ENCODE peak calls at places on chromosome 15, in four cellular contexts. One of them, this sample, is unnamed.

GRCh38 chr15:84891339-84891738 is 6.9 kb downstream of the SLC28A1 start:
- DNase-seq in H1: no peak
- DNase-seq in K562: no peak
- DNase-seq in HepG2: no peak
- DNase-seq in this sample: no peak

GRCh38 chr15:72117698-72118399 is at the start of gene MYO9A:
- DNase-seq in H1: peak; percentile 98
- DNase-seq in K562: peak; percentile 98
- DNase-seq in HepG2: peak; percentile 97
- DNase-seq in this sample: peak; percentile 97

GRCh38 chr15:101169457-101170071 is 82.3 kb downstream of the CHSY1 start:
- DNase-seq in H1: no peak
- DNase-seq in K562: no peak
- DNase-seq in HepG2: no peak
- DNase-seq in this sample: no peak

GRCh38 chr15:63088532-63089245 is 33.0 kb upstream of the LACTB start:
- DNase-seq in H1: no peak
- DNase-seq in K562: no peak
- DNase-seq in HepG2: no peak
- DNase-seq in this sample: no peak

GRCh38 chr15:68795298-68795848 is 25.3 kb downstream of the ANP32A start:
- DNase-seq in H1: peak; percentile 82
- DNase-seq in K562: no peak
- DNase-seq in HepG2: no peak
- DNase-seq in this sample: no peak

GRCh38 chr15:59886476-59886875 is 117.6 kb upstream of the FOXB1 start:
- DNase-seq in H1: no peak
- DNase-seq in K562: no peak
- DNase-seq in HepG2: no peak
- DNase-seq in this sample: no peak

GRCh38 chr15:67779160-67780111 is 45.9 kb upstream of the SKOR1 start:
- DNase-seq in H1: no peak
- DNase-seq in K562: peak; percentile 44
- DNase-seq in HepG2: no peak
- DNase-seq in this sample: no peak

GRCh38 chr15:70198441-70199123 is 100.9 kb upstream of the TLE3 start:
- DNase-seq in H1: no peak
- DNase-seq in K562: no peak
- DNase-seq in HepG2: no peak
- DNase-seq in this sample: no peak

GRCh38 chr15:66456211-66456610 is 41.4 kb downstream of the SNAPC5 start:
- DNase-seq in H1: no peak
- DNase-seq in K562: no peak
- DNase-seq in HepG2: no peak
- DNase-seq in this sample: no peak

GRCh38 chr15:45254405-45255293 is 2.6 kb downstream of the SLC28A2 start:
- DNase-seq in H1: no peak
- DNase-seq in K562: no peak
- DNase-seq in HepG2: no peak
- DNase-seq in this sample: no peak

GRCh38 chr15:47991376-47991775 is 129.4 kb upstream of the SLC24A5 start:
- DNase-seq in H1: no peak
- DNase-seq in K562: no peak
- DNase-seq in HepG2: no peak
- DNase-seq in this sample: no peak

GRCh38 chr15:29046946-29047345 is 161.2 kb downstream of the APBA2 start:
- DNase-seq in H1: no peak
- DNase-seq in K562: no peak
- DNase-seq in HepG2: no peak
- DNase-seq in this sample: no peak

GRCh38 chr15:38225381-38225780 is 27.3 kb upstream of the SPRED1 start:
- DNase-seq in H1: no peak
- DNase-seq in K562: no peak
- DNase-seq in HepG2: no peak
- DNase-seq in this sample: no peak

GRCh38 chr15:34336947-34337556 is 529 bp downstream of the SLC12A6 start:
- DNase-seq in H1: no peak
- DNase-seq in K562: no peak
- DNase-seq in HepG2: no peak
- DNase-seq in this sample: no peak

GRCh38 chr15:66761723-66762595 is 59.9 kb downstream of the SMAD6 start:
- DNase-seq in H1: no peak
- DNase-seq in K562: no peak
- DNase-seq in HepG2: no peak
- DNase-seq in this sample: peak; percentile 52

GRCh38 chr15:38874464-38874863 is 309.9 kb upstream of the RASGRP1 start:
- DNase-seq in H1: no peak
- DNase-seq in K562: no peak
- DNase-seq in HepG2: no peak
- DNase-seq in this sample: no peak

GRCh38 chr15:61996056-61996635 is 64.1 kb downstream of the VPS13C start:
- DNase-seq in H1: no peak
- DNase-seq in K562: no peak
- DNase-seq in HepG2: no peak
- DNase-seq in this sample: no peak

GRCh38 chr15:45611305-45611704 is 23.5 kb upstream of the SQOR start:
- DNase-seq in H1: no peak
- DNase-seq in K562: peak; percentile 46
- DNase-seq in HepG2: peak; percentile 12
- DNase-seq in this sample: peak; percentile 29

DNA sequence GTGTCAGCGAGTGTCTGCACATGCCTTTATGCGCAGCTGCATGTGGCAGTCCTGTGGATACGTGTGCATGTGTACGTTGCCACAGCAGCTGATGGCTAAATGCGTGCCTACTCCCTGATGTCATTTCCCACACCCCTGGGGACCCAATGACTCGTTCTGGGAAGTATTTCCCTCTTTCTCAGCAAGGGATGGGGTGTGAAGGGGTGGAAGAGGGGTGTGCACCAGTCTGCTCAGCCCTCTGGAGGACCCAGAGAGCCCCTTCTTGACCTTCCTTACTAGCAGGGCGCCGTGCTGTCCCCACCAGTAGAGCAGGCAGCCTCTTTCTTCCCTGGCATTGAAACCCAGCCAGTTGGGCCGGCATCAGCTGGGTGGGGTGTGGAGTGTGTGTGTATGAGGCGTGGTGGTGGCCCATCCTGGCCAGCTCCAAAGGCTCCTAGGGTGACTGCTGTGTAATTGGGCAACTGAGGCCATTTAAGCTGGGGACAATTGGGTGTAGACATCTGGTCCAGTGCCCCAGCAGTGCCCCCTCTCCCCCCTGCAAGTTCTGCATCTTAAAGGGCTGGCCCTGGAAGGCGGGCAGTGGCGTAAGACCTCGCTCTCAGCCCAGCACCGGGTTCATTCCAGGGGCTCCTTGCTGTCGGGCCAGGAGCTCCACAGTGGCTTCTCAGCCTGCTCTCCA is 19.2 kb downstream of the SNX33 start:
- DNase-seq in H1: no peak
- DNase-seq in K562: no peak
- DNase-seq in HepG2: peak; percentile 37
- DNase-seq in this sample: peak; percentile 98
- TF ChIP-seq JUN in H1: no peak
- TF ChIP-seq JUN in K562: no peak
- TF ChIP-seq JUN in HepG2: no peak
- TF ChIP-seq JUN in this sample: peak; percentile 55

GRCh38 chr15:78570710-78571109 is 5.4 kb downstream of the CHRNA5 start:
- DNase-seq in H1: no peak
- DNase-seq in K562: no peak
- DNase-seq in HepG2: no peak
- DNase-seq in this sample: no peak

GRCh38 chr15:78565097-78565950 is at the start of gene CHRNA5:
- DNase-seq in H1: peak; percentile 100
- DNase-seq in K562: peak; percentile 95
- DNase-seq in HepG2: peak; percentile 75
- DNase-seq in this sample: peak; percentile 92

GRCh38 chr15:78564743-78565096 is 600 bp upstream of the CHRNA5 start:
- DNase-seq in H1: no peak
- DNase-seq in K562: no peak
- DNase-seq in HepG2: no peak
- DNase-seq in this sample: no peak

GRCh38 chr15:78565951-78566774 is 843 bp downstream of the CHRNA5 start:
- DNase-seq in H1: peak; percentile 52
- DNase-seq in K562: peak; percentile 36
- DNase-seq in HepG2: peak; percentile 24
- DNase-seq in this sample: peak; percentile 55

GRCh38 chr15:78567541-78567940 is 2.2 kb downstream of the CHRNA5 start:
- DNase-seq in H1: no peak
- DNase-seq in K562: no peak
- DNase-seq in HepG2: no peak
- DNase-seq in this sample: no peak
- TF ChIP-seq HDAC2 in H1: no peak
- TF ChIP-seq HDAC2 in K562: no peak
- TF ChIP-seq HDAC2 in HepG2: no peak
- TF ChIP-seq HDAC2 in this sample: no peak

GRCh38 chr15:31344824-31345605 is 18.4 kb downstream of the KLF13 start:
- DNase-seq in H1: no peak
- DNase-seq in K562: no peak
- DNase-seq in HepG2: no peak
- DNase-seq in this sample: no peak
- TF ChIP-seq JUN in H1: no peak
- TF ChIP-seq JUN in K562: no peak
- TF ChIP-seq JUN in HepG2: no peak
- TF ChIP-seq JUN in this sample: no peak

GRCh38 chr15:65133550-65134200 is at the start of gene PDCD7:
- DNase-seq in H1: peak; percentile 86
- DNase-seq in K562: peak; percentile 97
- DNase-seq in HepG2: peak; percentile 90
- DNase-seq in this sample: peak; percentile 96

GRCh38 chr15:65130941-65131340 is 2.7 kb downstream of the PDCD7 start:
- DNase-seq in H1: no peak
- DNase-seq in K562: peak; percentile 26
- DNase-seq in HepG2: no peak
- DNase-seq in this sample: no peak

GRCh38 chr15:65132841-65133549 is 613 bp downstream of the PDCD7 start:
- DNase-seq in H1: peak; percentile 77
- DNase-seq in K562: peak; percentile 45
- DNase-seq in HepG2: peak; percentile 12
- DNase-seq in this sample: peak; percentile 75
- TF ChIP-seq HDAC2 in H1: no peak
- TF ChIP-seq HDAC2 in K562: no peak
- TF ChIP-seq HDAC2 in HepG2: no peak
- TF ChIP-seq HDAC2 in this sample: no peak

DNA sequence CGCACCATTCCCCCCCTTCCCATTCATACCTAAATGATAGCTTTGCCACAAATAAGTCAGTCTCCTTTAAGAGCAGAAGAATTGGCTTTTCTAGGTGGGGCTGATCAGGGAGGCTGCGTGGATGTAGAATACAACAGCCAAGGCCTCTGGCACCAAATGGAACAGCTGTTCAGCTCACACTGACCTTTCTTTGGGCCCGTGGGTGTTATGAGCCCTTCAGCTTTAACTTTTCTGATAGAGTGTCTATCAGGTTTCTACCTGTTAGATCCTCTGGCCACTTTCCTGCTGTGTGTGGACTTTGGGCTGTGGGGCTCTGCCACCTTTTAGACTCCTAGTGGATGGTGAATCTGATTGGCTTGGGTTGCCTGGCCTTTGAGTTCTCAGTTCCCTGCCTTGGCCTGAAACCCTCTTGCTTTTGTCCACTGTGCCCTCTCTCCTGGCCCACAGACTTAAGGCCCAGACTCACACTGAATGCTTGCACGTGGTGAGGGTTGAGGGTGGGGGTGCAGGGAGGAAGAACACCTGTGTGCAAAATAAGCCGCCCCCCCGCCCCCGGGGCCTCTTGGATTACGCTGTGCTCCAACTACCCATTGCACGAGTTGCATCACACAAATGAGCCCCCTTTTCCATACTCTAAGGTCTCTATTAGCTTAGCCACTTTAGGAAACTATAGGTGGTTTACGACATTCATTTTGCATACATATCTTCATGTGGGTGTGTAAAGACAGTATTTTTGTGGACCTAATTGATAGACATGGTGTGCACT is 1.3 kb upstream of the RFX7 start:
- DNase-seq in H1: no peak
- DNase-seq in K562: peak; percentile 58
- DNase-seq in HepG2: peak; percentile 85
- DNase-seq in this sample: peak; percentile 43
- TF ChIP-seq JUN in H1: no peak
- TF ChIP-seq JUN in K562: no peak
- TF ChIP-seq JUN in HepG2: no peak
- TF ChIP-seq JUN in this sample: no peak

GRCh38 chr15:36106640-36107335 is 472.6 kb upstream of the CDIN1 start:
- DNase-seq in H1: no peak
- DNase-seq in K562: no peak
- DNase-seq in HepG2: no peak
- DNase-seq in this sample: no peak

GRCh38 chr15:36110659-36110993 is 468.8 kb upstream of the CDIN1 start:
- DNase-seq in H1: no peak
- DNase-seq in K562: no peak
- DNase-seq in HepG2: no peak
- DNase-seq in this sample: no peak

GRCh38 chr15:36108539-36108938 is 470.9 kb upstream of the CDIN1 start:
- DNase-seq in H1: no peak
- DNase-seq in K562: no peak
- DNase-seq in HepG2: no peak
- DNase-seq in this sample: no peak

DNA sequence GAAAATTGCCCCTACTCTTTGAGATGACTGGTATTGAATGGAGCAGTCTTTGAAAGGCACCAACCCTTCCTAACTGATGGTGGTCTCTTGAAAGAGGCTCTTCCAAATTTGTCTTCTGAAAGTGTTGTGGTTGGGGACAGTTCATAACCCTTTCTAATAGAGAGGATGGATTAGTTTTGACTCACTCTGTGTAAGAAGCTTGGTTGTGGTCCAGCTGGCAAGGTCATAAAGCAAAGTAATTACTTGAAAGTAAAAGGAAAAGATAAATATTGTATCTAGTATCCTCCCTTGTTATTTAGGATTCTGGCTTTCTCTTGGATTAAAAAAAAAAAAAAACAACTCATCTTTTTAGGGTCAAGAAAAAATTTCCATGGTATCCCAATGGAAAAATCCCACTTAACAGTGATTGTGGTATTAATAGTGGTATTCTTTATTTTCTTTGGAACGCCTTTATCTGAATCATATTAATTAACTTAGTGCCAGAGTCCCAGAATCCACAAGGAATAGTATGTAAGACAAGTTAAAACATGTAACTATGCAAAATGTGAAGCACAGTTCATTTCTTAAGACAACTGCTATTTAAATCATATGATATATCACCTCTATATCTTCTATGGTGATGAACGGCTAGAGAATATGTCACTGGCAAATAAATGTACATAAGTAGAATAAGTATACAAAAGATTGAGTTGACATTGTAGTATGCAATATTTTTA is 469.3 kb upstream of the CDIN1 start:
- DNase-seq in H1: no peak
- DNase-seq in K562: no peak
- DNase-seq in HepG2: no peak
- DNase-seq in this sample: no peak
- TF ChIP-seq HDAC2 in H1: no peak
- TF ChIP-seq HDAC2 in K562: no peak
- TF ChIP-seq HDAC2 in HepG2: no peak
- TF ChIP-seq HDAC2 in this sample: no peak

This sample was measured in A549.